ENCODE peak calls at places on chromosomes 1 and 21, in four cellular contexts. U is heart left ventricle, C is uterus, W is adrenal gland. M is an unnamed sample. For H3K4me1, the result is how much of the 10 kb centered on the place peaks cover.

GRCh38 chr1:54834007-54834541 is 33.0 kb upstream of the TTC22 start:
- DNase-seq in U (no peak), C (no peak), W (no peak), M (no peak)

GRCh38 chr1:213958346-213958745 is 29.4 kb upstream of the PROX1 start:
- DNase-seq in U (no peak), C (no peak), W (no peak), M (no peak)

GRCh38 chr1:29639156-29639736 is 402.9 kb downstream of the PTPRU start:
- DNase-seq in U (no peak), C (no peak), W (no peak), M (no peak)

GRCh38 chr1:168907053-168907452 is 178.0 kb upstream of the DPT start:
- DNase-seq in U (no peak), C (no peak), W (no peak), M (no peak)

GRCh38 chr1:156797212-156797871 is 19.3 kb downstream of the SH2D2A start:
- DNase-seq in U (no peak), C (no peak), W (peak), M (peak)

GRCh38 chr1:155909894-155910293 is 1.3 kb downstream of the RIT1 start:
- DNase-seq in U (no peak), C (no peak), W (no peak), M (no peak)

GRCh38 chr1:108609483-108610066 is 49.7 kb downstream of the EEIG2 start:
- DNase-seq in U (no peak), C (peak), W (no peak), M (no peak)

GRCh38 chr21:38954450-38955059 is 148.8 kb downstream of the ETS2 start:
- DNase-seq in U (no peak), C (no peak), W (no peak), M (no peak)

GRCh38 chr1:98099501-98099900 is 178.7 kb upstream of the DPYD start:
- DNase-seq in U (no peak), C (no peak), W (no peak), M (no peak)

GRCh38 chr1:244022859-244023258 is 28.2 kb upstream of the ZBTB18 start:
- DNase-seq in U (no peak), C (no peak), W (no peak), M (no peak)

GRCh38 chr1:58722967-58723366 is 23.1 kb upstream of the MYSM1 start:
- DNase-seq in U (no peak), C (no peak), W (no peak), M (no peak)

GRCh38 chr1:230315099-230315498 is 111.0 kb downstream of the PGBD5 start:
- DNase-seq in U (no peak), C (no peak), W (no peak), M (no peak)

GRCh38 chr1:116910379-116911165 is 856 bp downstream of the PTGFRN start:
- DNase-seq in U (peak), C (peak), W (peak), M (peak)

GRCh38 chr1:16078925-16079656 is 5.6 kb upstream of the FAM131C start:
- DNase-seq in U (peak), C (peak), W (peak), M (peak)

GRCh38 chr1:180294711-180295110 is 64.6 kb downstream of the LHX4 start:
- DNase-seq in U (no peak), C (no peak), W (no peak), M (no peak)

GRCh38 chr1:12620931-12621330 is 2.9 kb upstream of the DHRS3 start:
- DNase-seq in U (no peak), C (no peak), W (no peak), M (no peak)

GRCh38 chr1:62180649-62181048 is 14.0 kb upstream of the L1TD1 start:
- DNase-seq in U (no peak), C (no peak), W (no peak), M (no peak)

GRCh38 chr1:163273766-163274441 is 47.9 kb upstream of the NUF2 start:
- DNase-seq in U (no peak), C (no peak), W (no peak), M (peak)

GRCh38 chr1:36516372-36517018 is 33.8 kb upstream of the CSF3R start:
- DNase-seq in U (peak), C (no peak), W (peak), M (peak)

GRCh38 chr1:162696286-162696862 is 64.1 kb downstream of the DDR2 start:
- DNase-seq in U (peak), C (peak), W (peak), M (peak)

GRCh38 chr1:91828007-91828321 is 58.0 kb downstream of the TGFBR3 start:
- DNase-seq in U (no peak), C (no peak), W (no peak), M (no peak)

GRCh38 chr1:33725037-33725436 is 138.8 kb upstream of the HMGB4 start:
- DNase-seq in U (no peak), C (no peak), W (no peak), M (no peak)

GRCh38 chr1:178323067-178323466 is 173.7 kb downstream of the CLEC20A start:
- DNase-seq in U (no peak), C (no peak), W (no peak), M (no peak)

GRCh38 chr1:18581420-18581880 is 49.2 kb upstream of the PAX7 start:
- DNase-seq in U (no peak), C (no peak), W (peak), M (peak)

GRCh38 chr1:29123871-29124365 is at the start of gene TMEM200B:
- DNase-seq in U (peak), C (peak), W (no peak), M (no peak)

GRCh38 chr1:228361314-228362140 is 45.1 kb downstream of the TRIM11 start:
- DNase-seq in U (peak), C (no peak), W (peak), M (no peak)

GRCh38 chr1:221712198-221712684 is 29.6 kb downstream of the DUSP10 start:
- DNase-seq in U (no peak), C (no peak), W (no peak), M (peak)

GRCh38 chr1:28086651-28087050 is 1.8 kb downstream of the EYA3 start:
- DNase-seq in U (no peak), C (no peak), W (no peak), M (no peak)
- H3K4me1 ChIP-seq in U (under half), C (under half), W (under half), M (under half)

GRCh38 chr1:232178191-232178590 is 451.7 kb downstream of the SIPA1L2 start:
- DNase-seq in U (no peak), C (no peak), W (no peak), M (no peak)
- H3K4me1 ChIP-seq in U (under half), C (under half), W (under half), M (under half)

GRCh38 chr1:25800538-25801377 is 765 bp downstream of the SELENON start:
- DNase-seq in U (no peak), C (no peak), W (peak), M (peak)
- H3K4me1 ChIP-seq in U (half or more), C (under half), W (under half), M (under half)

GRCh38 chr1:8426996-8427395 is 109.1 kb downstream of the SLC45A1 start:
- DNase-seq in U (no peak), C (no peak), W (no peak), M (no peak)

GRCh38 chr1:8428441-8428840 is 110.5 kb downstream of the SLC45A1 start:
- DNase-seq in U (no peak), C (no peak), W (no peak), M (no peak)

GRCh38 chr1:8425781-8426161 is 107.9 kb downstream of the SLC45A1 start:
- DNase-seq in U (no peak), C (no peak), W (no peak), M (no peak)

GRCh38 chr1:8427986-8428385 is 110.1 kb downstream of the SLC45A1 start:
- DNase-seq in U (peak), C (no peak), W (no peak), M (no peak)

GRCh38 chr1:8427493-8427892 is 109.6 kb downstream of the SLC45A1 start:
- DNase-seq in U (no peak), C (no peak), W (no peak), M (peak)
- H3K4me1 ChIP-seq in U (half or more), C (under half), W (under half), M (under half)